ENCODE peak calls at places on chromosomes 12 and 14, in four cellular contexts. Y, P, U and E are unnamed samples.
A peak's percentile ranks its signal among the peaks of the same experiment; 100 is the strongest.

GRCh38 chr14:75971509-75971908 is 10.3 kb downstream of the TGFB3 start:
- DNase-seq in P (peak; percentile 64), Y (no peak), U (no peak), E (no peak)

GRCh38 chr12:95073698-95074520 is 491 bp upstream of the NR2C1 start:
- DNase-seq in Y (no peak), U (no peak), P (no peak), E (no peak)

GRCh38 chr12:106149096-106149784 is 10.5 kb upstream of the NUAK1 start:
- DNase-seq in P (peak; percentile 51), U (no peak), Y (no peak), E (no peak)

GRCh38 chr12:11709513-11709912 is 60.0 kb downstream of the ETV6 start:
- DNase-seq in U (no peak), Y (no peak), P (no peak), E (no peak)

GRCh38 chr14:94089479-94089878 is 8.4 kb downstream of the IFI27L1 start:
- DNase-seq in Y (no peak), P (no peak), U (no peak), E (peak; percentile 17)

GRCh38 chr12:130953783-130954543 is at the start of gene ADGRD1:
- DNase-seq in P (peak; percentile 7), U (no peak), Y (no peak), E (no peak)

GRCh38 chr14:22252591-22253178 is 336.3 kb downstream of the DAD1 start:
- DNase-seq in Y (no peak), P (no peak), U (no peak), E (no peak)

GRCh38 chr12:25983625-25984024 is 25.1 kb downstream of the RASSF8 start:
- DNase-seq in P (no peak), U (no peak), Y (no peak), E (no peak)

GRCh38 chr12:131860472-131861260 is 32.5 kb downstream of the MMP17 start:
- DNase-seq in P (peak; percentile 9), U (no peak), Y (peak; percentile 64), E (peak; percentile 37)

GRCh38 chr12:110844551-110845395 is 2.0 kb upstream of the CCDC63 start:
- DNase-seq in Y (no peak), P (no peak), U (no peak), E (peak; percentile 45)

GRCh38 chr12:38392584-38393144 is 76.1 kb downstream of the ALG10B start:
- DNase-seq in P (no peak), U (no peak), Y (no peak), E (peak; percentile 98)

GRCh38 chr12:126483145-126484068 is 1418.2 kb downstream of the AACS start:
- DNase-seq in Y (no peak), U (no peak), P (no peak), E (no peak)

GRCh38 chr12:16766736-16767135 is 160.8 kb upstream of the LMO3 start:
- DNase-seq in P (no peak), U (no peak), Y (no peak), E (no peak)

GRCh38 chr12:49415426-49416040 is 48.3 kb downstream of the SPATS2 start:
- DNase-seq in Y (no peak), U (no peak), P (no peak), E (no peak)